ENCODE peak calls at places on chromosomes 5 and 9, in five cellular contexts. One of them, this sample, is unnamed. For H3K4me1, the result is how much of the 10 kb centered on the place peaks cover.

GRCh38 chr9:8234286-8234819 is 434.8 kb upstream of the DMAC1 start:
- DNase-seq in GM12878: no peak
- DNase-seq in HCT116: no peak
- DNase-seq in HepG2: no peak
- DNase-seq in K562: no peak
- DNase-seq in this sample: peak

GRCh38 chr5:38465045-38465444 is 91.4 kb downstream of the LIFR start:
- DNase-seq in HepG2: no peak
- DNase-seq in HCT116: no peak
- DNase-seq in K562: no peak
- DNase-seq in GM12878: no peak
- DNase-seq in this sample: no peak

GRCh38 chr5:96330532-96331140 is 102.4 kb downstream of the PCSK1 start:
- DNase-seq in HepG2: no peak
- DNase-seq in HCT116: no peak
- DNase-seq in GM12878: no peak
- DNase-seq in K562: no peak
- DNase-seq in this sample: no peak

GRCh38 chr5:109451161-109451560 is 41.4 kb upstream of the PJA2 start:
- DNase-seq in GM12878: no peak
- DNase-seq in HepG2: no peak
- DNase-seq in HCT116: no peak
- DNase-seq in K562: no peak
- DNase-seq in this sample: no peak

GRCh38 chr5:59036274-59036961 is 453.5 kb downstream of the RAB3C start:
- DNase-seq in HepG2: no peak
- DNase-seq in HCT116: peak
- DNase-seq in GM12878: no peak
- DNase-seq in K562: no peak
- DNase-seq in this sample: no peak

GRCh38 chr5:139193928-139194327 is 4.2 kb downstream of the SIL1 start:
- DNase-seq in GM12878: no peak
- DNase-seq in HCT116: no peak
- DNase-seq in K562: peak
- DNase-seq in HepG2: peak
- DNase-seq in this sample: peak

GRCh38 chr5:142472306-142472951 is 147.6 kb upstream of the SPRY4 start:
- DNase-seq in K562: peak
- DNase-seq in GM12878: no peak
- DNase-seq in HepG2: peak
- DNase-seq in HCT116: peak
- DNase-seq in this sample: no peak

GRCh38 chr9:92482336-92482735 is at the start of gene ASPN:
- DNase-seq in HepG2: no peak
- DNase-seq in HCT116: no peak
- DNase-seq in K562: no peak
- DNase-seq in GM12878: no peak
- DNase-seq in this sample: no peak

GRCh38 chr9:123261006-123261677 is 7.2 kb downstream of the STRBP start:
- DNase-seq in HepG2: no peak
- DNase-seq in K562: no peak
- DNase-seq in GM12878: no peak
- DNase-seq in HCT116: no peak
- DNase-seq in this sample: no peak

GRCh38 chr5:74201334-74202081 is 439.0 kb downstream of the ENC1 start:
- DNase-seq in HCT116: no peak
- DNase-seq in K562: peak
- DNase-seq in GM12878: peak
- DNase-seq in HepG2: no peak
- DNase-seq in this sample: no peak

GRCh38 chr9:72338631-72339030 is 26.4 kb downstream of the ZFAND5 start:
- DNase-seq in HCT116: no peak
- DNase-seq in GM12878: no peak
- DNase-seq in K562: no peak
- DNase-seq in HepG2: no peak
- DNase-seq in this sample: no peak

GRCh38 chr5:125198270-125198974 is 452.0 kb upstream of the ZNF608 start:
- DNase-seq in HCT116: no peak
- DNase-seq in HepG2: no peak
- DNase-seq in K562: no peak
- DNase-seq in GM12878: no peak
- DNase-seq in this sample: no peak

GRCh38 chr9:10366171-10366779 is 246.5 kb downstream of the PTPRD start:
- DNase-seq in HepG2: peak
- DNase-seq in GM12878: peak
- DNase-seq in HCT116: peak
- DNase-seq in K562: peak
- DNase-seq in this sample: peak

GRCh38 chr9:88084816-88085215 is 53.5 kb downstream of the SPATA31C2 start:
- DNase-seq in HepG2: no peak
- DNase-seq in GM12878: no peak
- DNase-seq in HCT116: no peak
- DNase-seq in K562: no peak
- DNase-seq in this sample: no peak

GRCh38 chr9:91253488-91253887 is 108.2 kb downstream of the AUH start:
- DNase-seq in GM12878: no peak
- DNase-seq in K562: peak
- DNase-seq in HepG2: peak
- DNase-seq in HCT116: peak
- DNase-seq in this sample: peak

GRCh38 chr9:76400534-76401096 is 6.4 kb upstream of the RFK start:
- DNase-seq in K562: no peak
- DNase-seq in HCT116: no peak
- DNase-seq in GM12878: no peak
- DNase-seq in HepG2: peak
- DNase-seq in this sample: no peak

GRCh38 chr5:130502702-130503101 is 598.4 kb downstream of the CHSY3 start:
- DNase-seq in GM12878: no peak
- DNase-seq in HCT116: no peak
- DNase-seq in K562: no peak
- DNase-seq in HepG2: no peak
- DNase-seq in this sample: peak

GRCh38 chr9:95399261-95399660 is 81.8 kb upstream of the FANCC start:
- DNase-seq in K562: no peak
- DNase-seq in HCT116: no peak
- DNase-seq in HepG2: no peak
- DNase-seq in GM12878: no peak
- DNase-seq in this sample: no peak

GRCh38 chr5:14038341-14038959 is 94.0 kb upstream of the DNAH5 start:
- DNase-seq in K562: peak
- DNase-seq in GM12878: no peak
- DNase-seq in HCT116: peak
- DNase-seq in HepG2: peak
- DNase-seq in this sample: no peak

GRCh38 chr5:92777421-92777820 is 803.6 kb downstream of the NR2F1-AS1 start:
- DNase-seq in HepG2: peak
- DNase-seq in HCT116: no peak
- DNase-seq in K562: no peak
- DNase-seq in GM12878: no peak
- DNase-seq in this sample: peak

GRCh38 chr5:65412842-65413241 is 68.9 kb downstream of the ADAMTS6 start:
- DNase-seq in GM12878: no peak
- DNase-seq in HepG2: no peak
- DNase-seq in K562: no peak
- DNase-seq in HCT116: no peak
- DNase-seq in this sample: no peak

GRCh38 chr9:27848315-27848714 is 275.0 kb upstream of the C9orf72 start:
- DNase-seq in K562: no peak
- DNase-seq in HCT116: no peak
- DNase-seq in HepG2: no peak
- DNase-seq in GM12878: no peak
- DNase-seq in this sample: no peak

GRCh38 chr5:69019665-69020064 is 74.1 kb upstream of the SLC30A5 start:
- DNase-seq in GM12878: no peak
- DNase-seq in HCT116: no peak
- DNase-seq in K562: no peak
- DNase-seq in HepG2: no peak
- DNase-seq in this sample: no peak

GRCh38 chr9:125789196-125789595 is 42.0 kb downstream of the PBX3 start:
- DNase-seq in HCT116: no peak
- DNase-seq in GM12878: no peak
- DNase-seq in HepG2: no peak
- DNase-seq in K562: peak
- DNase-seq in this sample: no peak

GRCh38 chr5:143400541-143401252 is 2.8 kb downstream of the NR3C1 start:
- DNase-seq in GM12878: no peak
- DNase-seq in HCT116: no peak
- DNase-seq in K562: peak
- DNase-seq in HepG2: no peak
- DNase-seq in this sample: no peak

GRCh38 chr9:27276182-27277030 is 20.5 kb downstream of the EQTN start:
- DNase-seq in GM12878: no peak
- DNase-seq in HepG2: peak
- DNase-seq in K562: peak
- DNase-seq in HCT116: peak
- DNase-seq in this sample: peak

GRCh38 chr5:81544351-81545001 is 150.5 kb upstream of the ACOT12 start:
- DNase-seq in GM12878: no peak
- DNase-seq in HCT116: no peak
- DNase-seq in K562: peak
- DNase-seq in HepG2: no peak
- DNase-seq in this sample: no peak
- TF ChIP-seq REST in GM12878: no peak
- TF ChIP-seq REST in HCT116: no peak
- TF ChIP-seq REST in K562: no peak
- TF ChIP-seq REST in HepG2: no peak
- TF ChIP-seq REST in this sample: no peak

DNA sequence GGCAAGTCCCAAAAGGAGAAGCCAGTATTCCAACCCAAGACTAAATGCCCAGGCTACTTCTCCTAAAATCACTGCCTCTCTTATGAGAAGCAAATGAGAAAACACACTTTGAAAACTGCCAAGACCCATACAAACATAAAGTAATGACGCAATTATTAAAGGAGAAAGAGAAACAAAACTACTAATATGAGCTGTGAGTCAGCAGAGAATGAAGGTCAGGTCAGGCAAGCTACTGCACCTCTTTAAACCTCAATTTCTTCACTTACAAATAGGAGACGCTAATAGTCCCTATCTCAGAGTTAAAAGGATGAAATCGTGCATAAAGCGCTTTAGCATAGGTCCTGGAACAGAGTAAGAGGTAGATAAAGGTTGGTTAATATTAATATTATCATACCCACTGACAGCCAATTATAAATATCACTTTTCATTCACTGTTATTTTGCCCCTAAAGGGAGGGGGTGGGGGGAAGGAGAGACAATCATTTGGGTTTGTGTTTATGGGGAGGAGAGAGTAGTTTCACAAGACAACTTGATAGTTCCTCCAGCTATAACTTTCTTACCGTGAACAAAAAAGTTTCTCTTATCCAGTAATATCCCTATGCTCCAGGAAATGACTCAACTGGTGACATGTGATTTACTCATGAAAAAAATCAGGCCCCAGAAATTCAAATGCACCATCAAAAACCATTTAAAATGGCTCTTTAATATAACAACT is 3.6 kb downstream of the PSMB7 start:
- DNase-seq in GM12878: no peak
- DNase-seq in HCT116: no peak
- DNase-seq in K562: no peak
- DNase-seq in HepG2: no peak
- DNase-seq in this sample: no peak
- TF ChIP-seq EZH2 in GM12878: no peak
- TF ChIP-seq EZH2 in HCT116: no peak
- TF ChIP-seq EZH2 in K562: no peak
- TF ChIP-seq EZH2 in HepG2: no peak
- TF ChIP-seq EZH2 in this sample: no peak

DNA sequence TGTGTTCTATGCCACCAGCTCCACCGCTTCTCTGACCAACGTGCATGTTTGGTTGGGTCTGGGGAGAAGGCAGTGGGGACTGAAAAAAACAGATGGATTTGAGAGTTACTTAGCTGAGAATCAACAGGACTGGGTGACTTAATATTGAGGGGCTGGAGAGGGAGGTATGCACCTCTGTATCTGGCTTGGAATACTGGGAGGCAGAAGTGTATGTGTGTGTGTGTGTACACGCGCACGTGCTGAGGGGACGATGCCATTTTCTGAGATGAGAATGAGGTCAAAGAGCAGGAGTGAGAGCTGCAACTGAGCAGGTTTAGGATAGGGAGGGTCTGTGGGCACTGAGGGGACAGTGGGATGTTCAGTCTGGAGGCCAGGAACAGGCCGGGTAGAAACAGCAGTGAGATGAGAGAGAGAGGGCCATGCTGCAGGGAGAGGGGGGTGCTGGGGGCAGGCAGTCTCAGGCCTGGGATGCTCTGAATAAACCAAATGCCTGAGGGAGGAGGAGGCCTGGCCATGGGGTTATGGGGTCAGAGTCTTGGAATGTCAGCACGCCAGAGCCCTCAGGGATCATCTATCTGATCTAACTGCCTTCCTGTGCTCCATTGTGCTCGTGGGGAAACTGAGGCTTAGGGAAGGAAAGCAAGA is 14.0 kb downstream of the PDGFRB start:
- DNase-seq in K562: no peak
- DNase-seq in GM12878: no peak
- DNase-seq in HCT116: no peak
- DNase-seq in HepG2: no peak
- DNase-seq in this sample: peak
- H3K4me1 ChIP-seq in K562: under half
- H3K4me1 ChIP-seq in GM12878: under half
- H3K4me1 ChIP-seq in HCT116: under half
- H3K4me1 ChIP-seq in HepG2: half or more
- H3K4me1 ChIP-seq in this sample: under half

DNA sequence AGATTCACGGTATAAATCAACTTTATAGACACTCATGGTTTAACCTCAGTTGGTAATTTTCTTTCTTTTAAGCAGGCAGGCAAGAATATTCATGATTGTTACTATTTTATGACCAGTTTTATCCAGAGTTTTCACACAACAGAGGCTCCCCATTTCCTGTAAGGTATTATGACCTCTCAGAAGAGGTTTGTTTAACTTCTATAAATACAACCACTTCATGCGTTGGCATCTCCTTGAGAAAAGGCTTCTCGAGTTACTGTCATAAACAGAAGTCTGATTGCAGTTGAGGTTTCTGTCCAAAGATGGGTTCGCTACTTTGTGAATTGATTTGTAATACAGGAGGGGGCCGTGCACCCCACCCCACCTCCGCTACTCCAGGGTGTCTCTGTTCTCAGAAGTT is 55.3 kb downstream of the ENTREP1 start:
- DNase-seq in K562: no peak
- DNase-seq in HCT116: no peak
- DNase-seq in GM12878: no peak
- DNase-seq in HepG2: no peak
- DNase-seq in this sample: no peak
- TF ChIP-seq REST in K562: no peak
- TF ChIP-seq REST in HCT116: no peak
- TF ChIP-seq REST in GM12878: no peak
- TF ChIP-seq REST in HepG2: no peak
- TF ChIP-seq REST in this sample: no peak